ENCODE peak calls at places on chromosomes 4 and X, in four cellular contexts. L is foreskin fibroblast, C is psoas muscle, P is bronchial epithelial cell. O is an unnamed sample.

GRCh38 chr4:13543091-13543581 is 1.2 kb downstream of the NKX3-2 start:
- DNase-seq in P (no peak), C (no peak), L (no peak), O (no peak)

GRCh38 chr4:135485371-135485770 is 1283.8 kb upstream of the PABPC4L start:
- DNase-seq in L (no peak), C (no peak), P (no peak), O (no peak)

GRCh38 chr4:174122705-174123104 is 160.8 kb downstream of the FBXO8 start:
- DNase-seq in L (peak), C (no peak), P (no peak), O (no peak)

GRCh38 chrX:81120936-81121351 is 80.8 kb downstream of the HMGN5 start:
- DNase-seq in P (peak), L (peak), C (peak), O (peak)

GRCh38 chr4:19678763-19679162 is 572.9 kb upstream of the SLIT2 start:
- DNase-seq in P (peak), L (no peak), C (no peak), O (no peak)

GRCh38 chrX:42107495-42108139 is 184.3 kb upstream of the CASK start:
- DNase-seq in P (no peak), C (no peak), L (no peak), O (no peak)

GRCh38 chr4:109931318-109931717 is 18.6 kb downstream of the EGF start:
- DNase-seq in C (no peak), L (no peak), P (no peak), O (no peak)

GRCh38 chr4:155523358-155523757 is 143.3 kb upstream of the GUCY1A1 start:
- DNase-seq in L (no peak), P (no peak), C (no peak), O (no peak)

GRCh38 chrX:140815868-140816267 is 106.3 kb downstream of the LINC00632 start:
- DNase-seq in L (peak), P (peak), C (no peak), O (no peak)

GRCh38 chr4:26410385-26411293 is 79.6 kb downstream of the CCKAR start:
- DNase-seq in C (no peak), L (peak), P (peak), O (no peak)

GRCh38 chr4:72701987-72702819 is 133.2 kb upstream of the ADAMTS3 start:
- DNase-seq in C (no peak), L (peak), P (peak), O (no peak)

GRCh38 chr4:116342143-116342542 is 743.2 kb downstream of the TRAM1L1 start:
- DNase-seq in C (no peak), P (no peak), L (no peak), O (no peak)

GRCh38 chr4:172356002-172356401 is 542.8 kb downstream of the GALNTL6 start:
- DNase-seq in C (no peak), P (no peak), L (peak), O (no peak)

GRCh38 chr4:3257691-3258482 is 8.9 kb downstream of the MSANTD1 start:
- DNase-seq in P (peak), C (peak), L (peak), O (no peak)

GRCh38 chrX:78643106-78643505 is 16.0 kb downstream of the RTL3 start:
- DNase-seq in L (peak), C (no peak), P (no peak), O (no peak)

GRCh38 chr4:27861381-27861787 is 1000.7 kb downstream of the STIM2 start:
- DNase-seq in C (no peak), L (peak), P (peak), O (no peak)

GRCh38 chr4:10074767-10075105 is 41.9 kb downstream of the WDR1 start:
- DNase-seq in C (no peak), L (peak), P (peak), O (no peak)

GRCh38 chrX:74232859-74233258 is 71.1 kb upstream of the ZCCHC13 start:
- DNase-seq in L (peak), P (peak), C (no peak), O (no peak)

GRCh38 chrX:69045616-69046345 is 119.5 kb downstream of the PJA1 start:
- DNase-seq in C (no peak), L (no peak), P (no peak), O (no peak)

GRCh38 chr4:52718123-52718522 is 33.1 kb downstream of the ERVMER34-1 start:
- DNase-seq in P (peak), L (peak), C (no peak), O (no peak)

GRCh38 chrX:107508925-107509324 is 59.5 kb downstream of the FRMPD3 start:
- DNase-seq in L (no peak), P (no peak), C (no peak), O (no peak)

GRCh38 chr4:22515888-22516541 is at the start of gene ADGRA3:
- DNase-seq in P (no peak), C (peak), L (peak), O (peak)

GRCh38 chr4:106869551-106869950 is 166.6 kb downstream of the DKK2 start:
- DNase-seq in L (peak), P (peak), C (no peak), O (no peak)

GRCh38 chrX:110415440-110416167 is 57.0 kb downstream of the RTL9 start:
- DNase-seq in L (peak), P (peak), C (no peak), O (no peak)

DNA sequence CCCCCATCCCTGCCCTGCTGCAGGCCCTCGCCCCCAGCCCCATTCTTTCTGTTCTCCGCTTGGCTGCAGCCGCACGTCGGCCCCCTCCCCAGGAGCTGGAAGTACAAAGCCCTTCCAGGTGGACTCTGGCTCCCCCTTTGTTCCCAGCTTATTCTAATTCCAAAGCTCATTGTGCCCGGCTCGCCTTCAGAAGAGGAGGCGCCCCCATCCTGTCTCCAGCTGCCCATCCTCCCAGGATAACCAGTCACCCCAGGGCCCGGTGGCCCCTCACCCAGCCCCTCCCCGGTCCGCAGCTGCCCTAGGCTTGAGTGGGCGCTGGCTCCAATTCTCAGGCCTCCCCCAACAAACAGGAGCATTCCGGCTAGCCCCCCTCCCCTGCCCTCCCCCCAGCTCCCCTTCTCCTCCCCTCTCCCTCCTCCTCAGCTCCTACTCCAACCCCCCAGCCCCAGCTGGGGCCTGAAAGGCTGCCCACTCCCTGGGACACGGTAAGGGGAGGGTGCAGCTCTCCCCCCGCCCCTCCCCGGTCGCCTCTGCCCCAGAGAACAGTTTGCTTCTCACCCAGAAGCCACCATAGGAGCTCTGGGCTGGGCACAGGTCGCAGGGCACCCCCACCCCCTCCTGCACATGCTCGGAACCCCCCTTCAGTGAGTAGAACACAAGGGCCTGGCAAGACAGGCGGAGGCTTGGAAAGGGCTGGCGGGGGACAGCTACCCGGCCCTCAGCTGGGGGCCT is 3.1 kb upstream of the SLC6A8 start:
- DNase-seq in P (no peak), C (peak), L (no peak), O (no peak)
- H3K4me3 ChIP-seq in P (no peak), C (no peak), L (no peak), O (no peak)

GRCh38 chr4:169005453-169006099 is 4.5 kb downstream of the CBR4 start:
- DNase-seq in C (no peak), P (no peak), L (peak), O (no peak)
- TF ChIP-seq CTCF in C (peak), P (no peak), L (peak), O (peak)

DNA sequence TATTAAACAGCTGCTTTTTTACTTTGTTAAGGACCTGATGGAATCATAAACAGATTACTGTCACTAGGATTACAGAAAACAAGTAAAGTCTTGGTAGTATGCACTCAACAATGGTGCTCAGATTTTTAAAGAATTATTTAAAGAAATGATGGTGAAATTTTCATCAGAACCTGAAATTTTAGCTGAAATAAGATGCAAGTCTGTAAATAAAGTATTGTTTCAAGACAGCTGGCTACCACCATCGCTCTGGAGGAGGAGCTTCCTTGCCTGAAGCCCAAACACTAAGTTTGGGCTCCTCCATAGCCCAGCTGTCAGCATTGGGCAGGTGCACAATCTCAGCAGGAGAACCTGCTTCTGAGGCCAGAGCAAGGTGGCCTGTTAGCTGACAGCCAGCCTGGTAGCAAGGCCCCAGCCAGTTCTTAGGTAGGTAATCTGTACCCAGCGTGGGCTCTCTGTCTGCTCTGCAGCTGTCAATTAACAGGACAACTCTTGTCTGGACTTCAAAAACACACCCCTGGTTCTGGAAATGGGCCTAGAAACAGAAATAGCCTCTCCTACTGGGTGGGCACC is 4.6 kb downstream of the GAB1 start:
- DNase-seq in P (no peak), C (no peak), L (no peak), O (no peak)
- H3K4me3 ChIP-seq in P (no peak), C (no peak), L (no peak), O (no peak)

GRCh38 chr4:77050962-77051361 is 24.8 kb downstream of the CCNI start:
- DNase-seq in L (no peak), P (no peak), C (no peak), O (no peak)

GRCh38 chr4:77047037-77047436 is 28.8 kb downstream of the CCNI start:
- DNase-seq in C (no peak), L (peak), P (no peak), O (no peak)

DNA sequence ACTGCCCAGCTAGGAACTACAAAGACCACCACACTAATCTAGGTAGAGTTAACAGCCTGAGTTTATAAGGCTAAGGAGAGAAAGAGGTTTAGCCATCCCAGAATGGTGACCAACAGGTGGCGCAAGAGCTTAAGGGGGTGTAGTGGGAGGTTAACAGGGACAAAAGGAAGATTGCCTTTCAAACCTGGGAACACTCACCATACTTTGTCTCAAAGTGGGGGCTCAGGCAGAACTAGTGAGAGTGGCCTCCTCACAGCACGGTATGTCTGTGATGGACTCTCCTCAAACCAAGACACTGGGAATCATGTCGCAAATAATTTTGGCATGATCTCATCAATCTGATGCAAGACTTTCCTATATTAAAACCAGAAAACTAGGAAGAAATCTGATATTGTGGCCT is 23.4 kb downstream of the CCNI start:
- DNase-seq in P (peak), C (no peak), L (peak), O (no peak)
- TF ChIP-seq CTCF in P (peak), C (peak), L (peak), O (peak)

DNA sequence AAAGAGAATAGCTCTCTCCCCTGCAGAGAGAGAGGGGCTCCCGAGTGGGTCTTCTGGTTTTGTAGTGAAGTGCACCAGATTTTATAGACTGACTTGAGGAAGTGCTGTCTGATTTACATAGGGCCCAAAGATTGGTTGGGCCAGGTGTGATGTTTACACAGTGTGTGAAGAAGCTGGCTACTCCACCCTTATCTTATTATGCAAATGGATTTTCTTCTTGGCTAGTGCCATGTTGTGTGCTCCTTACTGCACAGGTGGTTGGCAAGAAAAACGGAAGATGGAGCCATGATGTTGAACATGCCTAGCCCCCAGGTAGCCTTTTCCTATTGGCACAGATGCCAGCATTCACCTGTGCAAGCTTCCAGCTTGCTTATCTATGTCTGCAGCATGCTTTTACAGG is 112.4 kb upstream of the ARHGAP24 start:
- DNase-seq in C (no peak), P (no peak), L (no peak), O (no peak)
- H3K4me3 ChIP-seq in C (no peak), P (no peak), L (no peak), O (no peak)

GRCh38 chrX:48468693-48469691 is 1.1 kb downstream of the SLC38A5 start:
- DNase-seq in C (no peak), L (no peak), P (no peak), O (no peak)
- TF ChIP-seq CTCF in C (no peak), L (no peak), P (peak), O (no peak)

DNA sequence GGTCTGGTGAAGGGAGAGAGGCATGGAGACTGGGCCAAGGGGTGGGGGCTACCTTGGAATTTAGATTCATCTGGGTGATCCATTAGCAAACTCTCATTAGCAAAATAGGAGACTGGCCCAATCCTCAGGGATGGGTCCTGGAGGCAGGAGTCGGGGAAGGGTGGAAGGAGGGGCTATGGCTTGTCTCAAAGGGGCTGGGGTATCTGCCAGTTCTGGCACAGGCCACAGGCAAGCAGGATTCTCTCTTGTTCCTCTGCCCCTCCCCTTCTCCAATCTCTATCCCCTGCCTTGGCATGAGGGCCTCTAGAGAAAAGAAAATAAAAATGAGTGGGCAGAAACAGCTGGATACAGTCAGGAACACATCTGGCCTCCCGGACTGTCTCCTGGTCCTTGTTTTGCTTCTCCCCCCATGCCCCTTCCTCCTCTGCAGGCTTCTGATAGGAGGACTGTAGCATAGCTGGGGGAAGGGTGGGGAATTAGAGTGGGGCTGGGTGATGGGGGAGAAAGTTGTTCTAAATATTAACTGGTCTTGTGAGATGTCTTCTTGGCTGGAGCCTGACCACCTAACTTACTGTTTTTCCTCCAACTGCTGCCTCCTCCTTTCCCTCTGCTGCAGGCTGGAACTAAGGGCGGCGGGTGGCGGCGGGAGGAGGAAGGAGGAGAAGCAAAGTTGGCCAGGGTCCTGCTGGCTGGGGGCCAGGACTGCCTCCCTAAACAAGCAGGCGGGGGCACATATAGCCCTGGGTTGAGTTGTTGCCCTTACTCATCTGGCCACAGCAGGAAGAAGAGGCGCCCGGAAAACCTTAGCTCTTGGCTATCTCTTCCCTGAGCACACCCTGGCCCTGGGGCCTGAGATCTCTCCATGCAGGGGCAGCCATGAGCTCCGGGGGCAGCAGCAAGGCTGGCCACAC is 53.3 kb upstream of the LAS1L start:
- DNase-seq in P (peak), L (peak), C (peak), O (peak)
- H3K4me3 ChIP-seq in P (no peak), L (peak), C (no peak), O (peak)

GRCh38 chr4:129037093-129037492 is 56.2 kb downstream of the SCLT1 start:
- DNase-seq in P (no peak), L (no peak), C (no peak), O (no peak)
- TF ChIP-seq CTCF in P (no peak), L (no peak), C (no peak), O (no peak)

O was measured in lower lobe of right lung.